ENCODE peak calls at places on chromosomes 2 and 18, in five cellular contexts. K, P, Z, V and U are unnamed samples.

GRCh38 chr2:108367014-108367413 is 10.7 kb upstream of the SULT1C4 start:
- DNase-seq in P (no peak), K (no peak), V (no peak), Z (no peak), U (no peak)

GRCh38 chr18:2096581-2096980 is 474.7 kb downstream of the METTL4 start:
- DNase-seq in K (no peak), Z (no peak), V (no peak), P (no peak), U (no peak)

GRCh38 chr2:173822889-173823485 is 142.2 kb downstream of the SP3 start:
- DNase-seq in Z (no peak), P (peak; percentile 41), V (no peak), K (no peak), U (no peak)

GRCh38 chr2:232146294-232146693 is 184.8 kb downstream of the DIS3L2 start:
- DNase-seq in Z (peak; percentile 53), V (no peak), K (no peak), P (no peak), U (no peak)

GRCh38 chr2:127225186-127225960 is 5.3 kb upstream of the CYP27C1 start:
- DNase-seq in V (no peak), Z (peak; percentile 55), K (no peak), P (no peak), U (no peak)

GRCh38 chr2:138059967-138060635 is 95.8 kb downstream of the HNMT start:
- DNase-seq in P (peak; percentile 6), Z (peak; percentile 69), K (peak; percentile 65), V (peak; percentile 76), U (peak; percentile 95)

GRCh38 chr2:9799729-9800632 is 43.3 kb upstream of the TAF1B start:
- DNase-seq in P (peak; percentile 81), K (peak; percentile 88), Z (peak; percentile 89), V (peak; percentile 90), U (peak; percentile 87)

GRCh38 chr2:170886391-170886790 is 42.7 kb upstream of the GORASP2 start:
- DNase-seq in Z (peak; percentile 87), K (no peak), V (no peak), P (no peak), U (no peak)

GRCh38 chr2:28408764-28409599 is 16.3 kb downstream of the FOSL2 start:
- DNase-seq in Z (peak; percentile 47), P (no peak), K (no peak), V (peak; percentile 73), U (peak; percentile 47)

GRCh38 chr2:40497251-40497859 is 45.5 kb upstream of the SLC8A1 start:
- DNase-seq in P (no peak), K (no peak), Z (peak; percentile 40), V (no peak), U (no peak)

GRCh38 chr18:22355598-22355997 is 62.1 kb downstream of the CTAGE1 start:
- DNase-seq in Z (no peak), V (no peak), K (no peak), P (no peak), U (no peak)

GRCh38 chr18:33901894-33902512 is 322.7 kb downstream of the NOL4 start:
- DNase-seq in P (no peak), K (no peak), V (no peak), Z (no peak), U (no peak)

GRCh38 chr2:42104621-42105020 is 56.8 kb downstream of the PKDCC start:
- DNase-seq in K (no peak), V (no peak), Z (no peak), P (no peak), U (no peak)

GRCh38 chr18:48719988-48720654 is 181.3 kb downstream of the CTIF start:
- DNase-seq in P (no peak), Z (peak; percentile 65), V (peak; percentile 62), K (no peak), U (no peak)

GRCh38 chr18:55768255-55768654 is 180.3 kb upstream of the TCF4 start:
- DNase-seq in K (no peak), P (no peak), Z (no peak), V (no peak), U (no peak)

GRCh38 chr2:72096181-72096580 is 51.5 kb downstream of the CYP26B1 start:
- DNase-seq in V (no peak), P (no peak), K (no peak), Z (no peak), U (no peak)

GRCh38 chr2:128644156-128644555 is 325.5 kb upstream of the HS6ST1 start:
- DNase-seq in K (peak; percentile 1), P (no peak), V (no peak), Z (no peak), U (no peak)

GRCh38 chr18:58213931-58214431 is 170.0 kb downstream of the NEDD4L start:
- DNase-seq in V (no peak), P (no peak), K (no peak), Z (peak; percentile 64), U (no peak)

GRCh38 chr18:9101730-9102390 is 639 bp upstream of the NDUFV2 start:
- DNase-seq in P (no peak), K (no peak), Z (peak; percentile 81), V (no peak), U (no peak)

GRCh38 chr2:148614332-148615049 is 30.1 kb upstream of the EPC2 start:
- DNase-seq in Z (peak; percentile 38), V (peak; percentile 44), K (no peak), P (peak; percentile 51), U (no peak)

GRCh38 chr2:37654932-37655331 is 16.5 kb downstream of the CDC42EP3 start:
- DNase-seq in K (no peak), Z (no peak), V (no peak), P (no peak), U (no peak)

GRCh38 chr2:86134709-86135108 is 28.7 kb downstream of the PTCD3 start:
- DNase-seq in P (no peak), Z (no peak), K (no peak), V (no peak), U (no peak)

GRCh38 chr2:66428986-66429612 is 5.8 kb upstream of the MEIS1 start:
- DNase-seq in Z (peak; percentile 79), K (no peak), V (no peak), P (no peak), U (no peak)

GRCh38 chr2:236165491-236166156 is 2.6 kb downstream of the GBX2 start:
- DNase-seq in Z (no peak), V (no peak), K (no peak), P (no peak), U (no peak)

GRCh38 chr2:236167297-236168109 is 683 bp downstream of the GBX2 start:
- DNase-seq in V (no peak), K (peak; percentile 23), Z (peak; percentile 73), P (no peak), U (no peak)

GRCh38 chr2:236168110-236169067 is at the start of gene GBX2:
- DNase-seq in Z (peak; percentile 75), V (no peak), P (peak; percentile 18), K (peak; percentile 29), U (peak; percentile 40)

GRCh38 chr2:236166157-236166780 is 1.9 kb downstream of the GBX2 start:
- DNase-seq in V (no peak), Z (peak; percentile 49), P (peak; percentile 36), K (no peak), U (no peak)

GRCh38 chr2:236166781-236167296 is 1.3 kb downstream of the GBX2 start:
- DNase-seq in K (no peak), P (no peak), Z (no peak), V (no peak), U (peak; percentile 48)
- H3K27ac ChIP-seq in K (no peak overlapping the region), P (no peak overlapping the region), Z (no peak overlapping the region), V (no peak overlapping the region), U (no peak overlapping the region)

DNA sequence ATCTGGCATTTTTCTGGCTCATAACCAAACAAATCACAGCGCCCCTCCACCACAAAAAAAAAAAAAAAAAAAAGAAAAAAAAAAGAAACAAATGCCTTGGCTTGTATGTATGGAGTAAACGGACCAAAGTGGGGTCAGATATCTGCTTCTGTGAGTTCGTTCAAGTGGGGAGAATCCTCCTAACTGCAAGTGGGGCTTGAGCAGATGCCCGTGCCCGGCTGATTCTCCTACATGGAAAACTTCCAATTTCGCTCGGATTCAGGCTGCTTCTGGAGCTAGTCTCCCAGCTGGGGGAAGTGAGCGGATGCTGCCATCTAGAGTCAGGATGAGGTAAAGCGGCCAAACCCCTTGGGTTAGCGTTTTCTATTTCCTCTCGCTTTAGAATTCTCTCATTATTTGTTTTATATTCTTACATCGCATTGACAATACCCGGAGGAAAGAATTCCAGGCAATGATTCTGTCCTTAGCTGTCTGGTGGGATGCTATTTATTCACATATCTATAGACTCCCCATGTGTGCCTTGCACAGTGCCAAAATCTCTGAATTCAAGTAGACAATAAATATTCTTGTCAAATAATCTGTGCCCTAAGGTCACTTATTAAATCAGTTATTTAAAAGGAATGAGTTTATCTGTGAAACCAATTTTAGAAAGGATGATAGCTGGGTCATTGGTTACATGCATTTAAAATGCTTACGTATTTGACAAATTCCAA is 95.4 kb downstream of the CD8B2 start:
- DNase-seq in Z (peak; percentile 88), K (peak; percentile 73), P (peak; percentile 74), V (peak; percentile 79), U (peak; percentile 68)
- H3K4me3 ChIP-seq in Z (peak overlapping the region; percentile 63), K (peak overlapping the region; percentile 49), P (no peak overlapping the region), V (peak overlapping the region; percentile 67), U (peak overlapping the region; percentile 39)

GRCh38 chr18:13464432-13465125 is 246.0 kb downstream of the LDLRAD4 start:
- DNase-seq in K (peak; percentile 74), V (peak; percentile 76), P (peak; percentile 29), Z (no peak), U (peak; percentile 71)
- H3K27ac ChIP-seq in K (peak overlapping the region; percentile 51), V (no peak overlapping the region), P (no peak overlapping the region), Z (no peak overlapping the region), U (no peak overlapping the region)

GRCh38 chr2:178787934-178788333 is 19.3 kb downstream of the TTN start:
- DNase-seq in K (no peak), Z (no peak), P (no peak), V (no peak), U (no peak)
- H3K4me3 ChIP-seq in K (no peak overlapping the region), Z (no peak overlapping the region), P (no peak overlapping the region), V (no peak overlapping the region), U (no peak overlapping the region)

DNA sequence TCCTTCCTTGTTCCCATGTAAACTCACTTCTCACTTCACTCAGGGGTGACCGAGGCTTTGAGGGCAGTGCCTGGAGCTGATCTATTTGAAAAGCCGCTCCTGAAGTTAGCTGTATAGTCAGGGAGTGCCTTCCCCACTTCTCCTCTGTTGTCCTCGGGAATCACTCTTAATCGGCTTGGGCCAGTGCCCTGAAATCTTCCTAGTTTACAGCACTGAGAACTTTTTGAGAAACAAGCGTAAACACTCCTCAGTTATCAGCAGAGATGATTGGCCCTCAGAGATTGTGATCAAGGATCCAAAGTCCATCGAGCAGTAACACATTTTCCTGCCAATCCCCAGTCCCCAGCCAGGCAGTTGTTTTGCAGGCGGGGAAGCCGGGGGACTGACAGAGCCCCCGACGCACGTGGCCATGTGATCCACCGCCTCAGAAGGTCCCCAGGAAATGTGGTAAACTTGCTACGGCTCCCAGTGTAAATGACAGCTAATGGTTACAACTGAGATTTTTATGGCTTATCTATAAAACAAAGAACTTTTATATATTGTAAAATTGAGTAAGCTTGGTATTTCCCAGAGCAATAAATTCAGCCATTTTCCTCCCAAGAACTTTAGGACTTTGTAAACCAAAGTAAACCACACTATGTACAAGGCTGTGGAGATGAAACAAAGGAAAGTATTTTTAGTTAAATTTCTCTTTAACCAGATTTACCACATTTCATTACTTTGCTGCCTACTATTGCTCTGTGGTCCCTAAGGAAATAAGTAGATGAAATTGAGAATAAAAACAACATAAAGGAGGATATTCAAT is 53.5 kb downstream of the C18orf63 start:
- DNase-seq in V (no peak), K (no peak), P (peak; percentile 50), Z (no peak), U (no peak)
- H3K27ac ChIP-seq in V (no peak overlapping the region), K (no peak overlapping the region), P (peak overlapping the region; percentile 2), Z (no peak overlapping the region), U (no peak overlapping the region)